ENCODE peak calls at places on chromosomes 2 and 18, in eight cellular contexts. One of them, this sample, is unnamed.

GRCh38 chr2:10584843-10585475 is 104.8 kb downstream of the NOL10 start:
- DNase-seq in pancreas: no peak
- DNase-seq in GM13976: no peak
- DNase-seq in HFFc6: peak
- DNase-seq in HFF-Myc: peak
- DNase-seq in GM10248: no peak
- DNase-seq in neural progenitor cell: no peak
- DNase-seq in psoas muscle: no peak
- DNase-seq in this sample: no peak

GRCh38 chr18:28905509-28905908 is 728.6 kb upstream of the CDH2 start:
- DNase-seq in pancreas: no peak
- DNase-seq in HFF-Myc: peak
- DNase-seq in psoas muscle: no peak
- DNase-seq in GM13976: no peak
- DNase-seq in neural progenitor cell: no peak
- DNase-seq in HFFc6: peak
- DNase-seq in GM10248: no peak
- DNase-seq in this sample: no peak

GRCh38 chr2:237967463-237967871 is 653 bp downstream of the UBE2F start:
- DNase-seq in GM10248: peak
- DNase-seq in GM13976: peak
- DNase-seq in HFFc6: no peak
- DNase-seq in psoas muscle: peak
- DNase-seq in pancreas: peak
- DNase-seq in HFF-Myc: no peak
- DNase-seq in neural progenitor cell: peak
- DNase-seq in this sample: no peak

GRCh38 chr2:12091201-12091806 is 344.9 kb downstream of the LPIN1 start:
- DNase-seq in GM10248: no peak
- DNase-seq in psoas muscle: no peak
- DNase-seq in HFFc6: no peak
- DNase-seq in neural progenitor cell: no peak
- DNase-seq in pancreas: no peak
- DNase-seq in HFF-Myc: no peak
- DNase-seq in GM13976: no peak
- DNase-seq in this sample: no peak

GRCh38 chr2:25273985-25274550 is 67.7 kb downstream of the DNMT3A start:
- DNase-seq in psoas muscle: no peak
- DNase-seq in pancreas: no peak
- DNase-seq in GM13976: no peak
- DNase-seq in GM10248: no peak
- DNase-seq in HFFc6: no peak
- DNase-seq in HFF-Myc: no peak
- DNase-seq in neural progenitor cell: no peak
- DNase-seq in this sample: no peak

GRCh38 chr2:182866095-182866460 is 359 bp downstream of the FRZB start:
- DNase-seq in neural progenitor cell: peak
- DNase-seq in GM10248: peak
- DNase-seq in HFFc6: no peak
- DNase-seq in pancreas: no peak
- DNase-seq in psoas muscle: peak
- DNase-seq in GM13976: peak
- DNase-seq in HFF-Myc: no peak
- DNase-seq in this sample: no peak

GRCh38 chr2:177882501-177882900 is 190.1 kb downstream of the PDE11A start:
- DNase-seq in neural progenitor cell: no peak
- DNase-seq in GM13976: no peak
- DNase-seq in HFFc6: no peak
- DNase-seq in psoas muscle: no peak
- DNase-seq in pancreas: no peak
- DNase-seq in HFF-Myc: no peak
- DNase-seq in GM10248: no peak
- DNase-seq in this sample: no peak

GRCh38 chr2:66389651-66390131 is 45.2 kb upstream of the MEIS1 start:
- DNase-seq in psoas muscle: no peak
- DNase-seq in GM13976: no peak
- DNase-seq in neural progenitor cell: no peak
- DNase-seq in HFFc6: no peak
- DNase-seq in pancreas: no peak
- DNase-seq in HFF-Myc: no peak
- DNase-seq in GM10248: no peak
- DNase-seq in this sample: no peak

GRCh38 chr2:4995466-4995865 is 696.7 kb upstream of the SOX11 start:
- DNase-seq in HFFc6: no peak
- DNase-seq in HFF-Myc: no peak
- DNase-seq in neural progenitor cell: peak
- DNase-seq in GM10248: no peak
- DNase-seq in GM13976: no peak
- DNase-seq in psoas muscle: no peak
- DNase-seq in pancreas: no peak
- DNase-seq in this sample: no peak

GRCh38 chr2:232924433-232924832 is 54.4 kb downstream of the SNORC start:
- DNase-seq in GM10248: no peak
- DNase-seq in GM13976: no peak
- DNase-seq in pancreas: no peak
- DNase-seq in HFFc6: no peak
- DNase-seq in psoas muscle: no peak
- DNase-seq in neural progenitor cell: no peak
- DNase-seq in HFF-Myc: no peak
- DNase-seq in this sample: no peak

GRCh38 chr2:232927041-232927792 is 57.2 kb downstream of the SNORC start:
- DNase-seq in GM10248: peak
- DNase-seq in GM13976: peak
- DNase-seq in neural progenitor cell: peak
- DNase-seq in HFF-Myc: no peak
- DNase-seq in pancreas: no peak
- DNase-seq in psoas muscle: peak
- DNase-seq in HFFc6: no peak
- DNase-seq in this sample: no peak

GRCh38 chr2:232925769-232926163 is 55.7 kb downstream of the SNORC start:
- DNase-seq in neural progenitor cell: peak
- DNase-seq in HFF-Myc: no peak
- DNase-seq in pancreas: no peak
- DNase-seq in psoas muscle: no peak
- DNase-seq in GM10248: no peak
- DNase-seq in GM13976: no peak
- DNase-seq in HFFc6: no peak
- DNase-seq in this sample: no peak

GRCh38 chr2:232926448-232927040 is 56.5 kb downstream of the SNORC start:
- DNase-seq in HFF-Myc: no peak
- DNase-seq in neural progenitor cell: peak
- DNase-seq in GM13976: no peak
- DNase-seq in pancreas: no peak
- DNase-seq in psoas muscle: no peak
- DNase-seq in HFFc6: no peak
- DNase-seq in GM10248: no peak
- DNase-seq in this sample: no peak

GRCh38 chr2:232925153-232925768 is 55.2 kb downstream of the SNORC start:
- DNase-seq in psoas muscle: no peak
- DNase-seq in pancreas: no peak
- DNase-seq in GM10248: no peak
- DNase-seq in HFFc6: no peak
- DNase-seq in HFF-Myc: no peak
- DNase-seq in GM13976: no peak
- DNase-seq in neural progenitor cell: peak
- DNase-seq in this sample: no peak
- TF ChIP-seq CTCF in psoas muscle: no peak
- TF ChIP-seq CTCF in pancreas: no peak
- TF ChIP-seq CTCF in GM10248: peak
- TF ChIP-seq CTCF in HFFc6: no peak
- TF ChIP-seq CTCF in HFF-Myc: no peak
- TF ChIP-seq CTCF in GM13976: no peak
- TF ChIP-seq CTCF in neural progenitor cell: no peak
- TF ChIP-seq CTCF in this sample: no peak

GRCh38 chr2:239227661-239228371 is 173.0 kb downstream of the HDAC4 start:
- DNase-seq in neural progenitor cell: no peak
- DNase-seq in pancreas: no peak
- DNase-seq in HFF-Myc: no peak
- DNase-seq in psoas muscle: peak
- DNase-seq in GM10248: no peak
- DNase-seq in GM13976: no peak
- DNase-seq in HFFc6: no peak
- DNase-seq in this sample: no peak

GRCh38 chr2:239225921-239226561 is 174.8 kb downstream of the HDAC4 start:
- DNase-seq in neural progenitor cell: no peak
- DNase-seq in HFFc6: peak
- DNase-seq in GM10248: no peak
- DNase-seq in HFF-Myc: peak
- DNase-seq in GM13976: no peak
- DNase-seq in pancreas: no peak
- DNase-seq in psoas muscle: no peak
- DNase-seq in this sample: no peak

GRCh38 chr2:239227111-239227581 is 173.7 kb downstream of the HDAC4 start:
- DNase-seq in psoas muscle: no peak
- DNase-seq in GM13976: no peak
- DNase-seq in pancreas: no peak
- DNase-seq in HFFc6: no peak
- DNase-seq in GM10248: no peak
- DNase-seq in HFF-Myc: no peak
- DNase-seq in neural progenitor cell: no peak
- DNase-seq in this sample: no peak

GRCh38 chr2:239225456-239225855 is 175.4 kb downstream of the HDAC4 start:
- DNase-seq in GM10248: no peak
- DNase-seq in neural progenitor cell: no peak
- DNase-seq in GM13976: no peak
- DNase-seq in psoas muscle: no peak
- DNase-seq in HFFc6: no peak
- DNase-seq in HFF-Myc: no peak
- DNase-seq in pancreas: no peak
- DNase-seq in this sample: no peak

DNA sequence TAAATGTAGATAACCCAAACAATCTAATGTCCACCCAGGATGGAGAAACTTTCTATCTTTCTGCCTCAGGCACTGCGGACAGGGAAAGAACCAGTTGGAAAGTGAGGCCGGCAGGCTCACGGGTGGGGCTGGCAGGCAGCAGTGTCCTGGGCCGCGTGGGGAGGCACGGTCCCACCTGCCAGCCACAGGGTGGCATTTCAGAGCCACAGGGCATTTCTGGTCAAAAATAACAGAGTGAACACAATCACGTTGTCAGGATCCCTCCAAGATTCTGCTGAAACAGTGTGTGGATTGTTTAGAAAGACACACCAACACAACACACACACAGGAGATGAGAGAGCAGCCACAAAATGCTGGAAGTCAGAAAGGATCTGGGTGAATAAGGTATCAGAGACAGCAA is 174.1 kb downstream of the HDAC4 start:
- DNase-seq in GM13976: no peak
- DNase-seq in HFF-Myc: no peak
- DNase-seq in neural progenitor cell: no peak
- DNase-seq in psoas muscle: no peak
- DNase-seq in HFFc6: no peak
- DNase-seq in pancreas: no peak
- DNase-seq in GM10248: no peak
- DNase-seq in this sample: no peak
- TF ChIP-seq CTCF in GM13976: no peak
- TF ChIP-seq CTCF in HFF-Myc: no peak
- TF ChIP-seq CTCF in neural progenitor cell: no peak
- TF ChIP-seq CTCF in psoas muscle: no peak
- TF ChIP-seq CTCF in HFFc6: peak
- TF ChIP-seq CTCF in pancreas: no peak
- TF ChIP-seq CTCF in GM10248: no peak
- TF ChIP-seq CTCF in this sample: no peak

DNA sequence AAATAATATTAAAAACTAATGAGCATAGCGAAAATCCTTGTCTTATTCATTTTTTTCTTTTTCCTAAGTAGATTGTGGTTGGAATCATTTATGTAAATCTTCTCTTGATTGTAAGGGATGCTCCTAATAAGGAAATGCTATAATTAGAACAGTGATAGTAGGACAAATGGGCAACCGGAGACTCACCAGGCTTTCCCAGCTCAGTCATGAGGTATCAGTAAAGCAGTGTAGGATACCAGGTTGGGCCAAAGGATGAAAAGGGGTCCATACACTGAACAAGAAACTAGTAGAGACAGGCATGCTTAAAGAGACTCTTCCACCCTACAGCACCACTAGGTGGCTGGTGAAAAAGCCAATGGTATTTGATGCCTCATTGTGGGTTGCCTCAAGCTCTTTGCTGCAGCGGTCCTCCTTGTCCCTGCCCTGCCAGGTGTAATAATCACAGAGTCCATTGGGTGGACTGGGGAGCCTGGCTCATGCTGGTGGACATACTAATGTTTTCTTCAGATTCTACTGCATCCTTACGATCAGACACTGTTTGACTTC is 71.4 kb upstream of the FAM98A start:
- DNase-seq in neural progenitor cell: peak
- DNase-seq in pancreas: no peak
- DNase-seq in HFFc6: no peak
- DNase-seq in GM13976: no peak
- DNase-seq in HFF-Myc: no peak
- DNase-seq in psoas muscle: no peak
- DNase-seq in GM10248: no peak
- DNase-seq in this sample: no peak
- TF ChIP-seq CTCF in neural progenitor cell: peak
- TF ChIP-seq CTCF in pancreas: no peak
- TF ChIP-seq CTCF in HFFc6: peak
- TF ChIP-seq CTCF in GM13976: no peak
- TF ChIP-seq CTCF in HFF-Myc: peak
- TF ChIP-seq CTCF in psoas muscle: no peak
- TF ChIP-seq CTCF in GM10248: no peak
- TF ChIP-seq CTCF in this sample: no peak

DNA sequence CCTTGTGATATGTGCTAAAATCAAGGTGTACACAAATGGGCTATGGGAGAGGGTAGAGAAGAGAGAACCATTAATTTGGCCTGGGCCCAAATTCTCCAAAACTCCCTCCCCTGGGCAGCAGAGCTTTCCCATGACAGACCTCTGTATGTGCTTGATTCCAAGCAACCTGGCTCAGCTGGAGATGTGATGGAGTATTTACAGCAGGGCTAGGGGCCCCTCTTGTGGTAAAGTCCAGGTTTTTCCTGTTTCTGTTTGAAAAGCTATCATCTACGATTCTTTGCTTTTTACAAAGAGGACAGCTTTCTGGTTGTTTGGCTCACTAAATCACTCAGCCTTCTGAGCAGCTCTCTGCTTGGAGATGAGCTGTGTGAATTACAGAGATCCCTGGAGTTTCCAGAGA is 40.3 kb downstream of the KCNS3 start:
- DNase-seq in psoas muscle: no peak
- DNase-seq in pancreas: no peak
- DNase-seq in HFFc6: no peak
- DNase-seq in HFF-Myc: no peak
- DNase-seq in GM13976: no peak
- DNase-seq in neural progenitor cell: peak
- DNase-seq in GM10248: no peak
- DNase-seq in this sample: no peak
- TF ChIP-seq CTCF in psoas muscle: no peak
- TF ChIP-seq CTCF in pancreas: no peak
- TF ChIP-seq CTCF in HFFc6: peak
- TF ChIP-seq CTCF in HFF-Myc: no peak
- TF ChIP-seq CTCF in GM13976: no peak
- TF ChIP-seq CTCF in neural progenitor cell: peak
- TF ChIP-seq CTCF in GM10248: no peak
- TF ChIP-seq CTCF in this sample: no peak